ENCODE peak calls at places on chromosomes 16 and 17, in nine cellular contexts. One of them, this sample, is unnamed. For H3K4me1, the result is how much of the 10 kb centered on the place peaks cover.

GRCh38 chr16:30075503-30076275 is at the start of gene PPP4C:
- DNase-seq in MM.1S: peak
- DNase-seq in neural progenitor cell: peak
- DNase-seq in GM23248: peak
- DNase-seq in H1: peak
- DNase-seq in astrocyte: peak
- DNase-seq in mammary epithelial cell: peak
- DNase-seq in HCT116: peak
- DNase-seq in fibroblast of lung: peak
- DNase-seq in this sample: peak

GRCh38 chr16:87765776-87766484 is at the start of gene KLHDC4:
- DNase-seq in MM.1S: peak
- DNase-seq in neural progenitor cell: peak
- DNase-seq in GM23248: peak
- DNase-seq in H1: peak
- DNase-seq in astrocyte: peak
- DNase-seq in mammary epithelial cell: peak
- DNase-seq in HCT116: peak
- DNase-seq in fibroblast of lung: peak
- DNase-seq in this sample: peak

GRCh38 chr17:17569691-17570090 is 21.8 kb downstream of the PEMT start:
- DNase-seq in MM.1S: no peak
- DNase-seq in neural progenitor cell: no peak
- DNase-seq in GM23248: no peak
- DNase-seq in H1: no peak
- DNase-seq in astrocyte: no peak
- DNase-seq in mammary epithelial cell: no peak
- DNase-seq in HCT116: no peak
- DNase-seq in fibroblast of lung: no peak
- DNase-seq in this sample: no peak

GRCh38 chr16:23052908-23053580 is 96.2 kb downstream of the USP31 start:
- DNase-seq in MM.1S: no peak
- DNase-seq in neural progenitor cell: no peak
- DNase-seq in GM23248: no peak
- DNase-seq in H1: no peak
- DNase-seq in astrocyte: no peak
- DNase-seq in mammary epithelial cell: no peak
- DNase-seq in HCT116: no peak
- DNase-seq in fibroblast of lung: no peak
- DNase-seq in this sample: no peak

GRCh38 chr16:28292731-28293588 is 635 bp downstream of the SBK1 start:
- DNase-seq in MM.1S: no peak
- DNase-seq in neural progenitor cell: peak
- DNase-seq in GM23248: no peak
- DNase-seq in H1: peak
- DNase-seq in astrocyte: no peak
- DNase-seq in mammary epithelial cell: no peak
- DNase-seq in HCT116: no peak
- DNase-seq in fibroblast of lung: no peak
- DNase-seq in this sample: peak

GRCh38 chr17:38620551-38621277 is 15.0 kb upstream of the SRCIN1 start:
- DNase-seq in MM.1S: no peak
- DNase-seq in neural progenitor cell: no peak
- DNase-seq in GM23248: no peak
- DNase-seq in H1: no peak
- DNase-seq in astrocyte: no peak
- DNase-seq in mammary epithelial cell: no peak
- DNase-seq in HCT116: no peak
- DNase-seq in fibroblast of lung: no peak
- DNase-seq in this sample: no peak

GRCh38 chr17:16935786-16936185 is 36.1 kb downstream of the TNFRSF13B start:
- DNase-seq in MM.1S: no peak
- DNase-seq in neural progenitor cell: no peak
- DNase-seq in GM23248: no peak
- DNase-seq in H1: no peak
- DNase-seq in astrocyte: no peak
- DNase-seq in mammary epithelial cell: no peak
- DNase-seq in HCT116: no peak
- DNase-seq in fibroblast of lung: no peak
- DNase-seq in this sample: no peak

GRCh38 chr17:64063766-64064224 is 43.4 kb upstream of the ICAM2 start:
- DNase-seq in MM.1S: no peak
- DNase-seq in neural progenitor cell: peak
- DNase-seq in GM23248: peak
- DNase-seq in H1: peak
- DNase-seq in astrocyte: no peak
- DNase-seq in mammary epithelial cell: no peak
- DNase-seq in HCT116: no peak
- DNase-seq in fibroblast of lung: peak
- DNase-seq in this sample: peak

GRCh38 chr16:88941933-88942909 is 34.8 kb downstream of the CBFA2T3 start:
- DNase-seq in MM.1S: no peak
- DNase-seq in neural progenitor cell: peak
- DNase-seq in GM23248: peak
- DNase-seq in H1: peak
- DNase-seq in astrocyte: no peak
- DNase-seq in mammary epithelial cell: no peak
- DNase-seq in HCT116: peak
- DNase-seq in fibroblast of lung: peak
- DNase-seq in this sample: peak

GRCh38 chr17:76232342-76232741 is 8.0 kb downstream of the RNF157 start:
- DNase-seq in MM.1S: no peak
- DNase-seq in neural progenitor cell: no peak
- DNase-seq in GM23248: peak
- DNase-seq in H1: no peak
- DNase-seq in astrocyte: peak
- DNase-seq in mammary epithelial cell: peak
- DNase-seq in HCT116: no peak
- DNase-seq in fibroblast of lung: peak
- DNase-seq in this sample: peak

GRCh38 chr17:50134206-50135110 is 4.5 kb upstream of the SAMD14 start:
- DNase-seq in MM.1S: no peak
- DNase-seq in neural progenitor cell: no peak
- DNase-seq in GM23248: peak
- DNase-seq in H1: no peak
- DNase-seq in astrocyte: no peak
- DNase-seq in mammary epithelial cell: no peak
- DNase-seq in HCT116: no peak
- DNase-seq in fibroblast of lung: no peak
- DNase-seq in this sample: no peak
- H3K4me2 ChIP-seq in MM.1S: no peak
- H3K4me2 ChIP-seq in neural progenitor cell: no peak
- H3K4me2 ChIP-seq in GM23248: no peak
- H3K4me2 ChIP-seq in H1: peak
- H3K4me2 ChIP-seq in astrocyte: no peak
- H3K4me2 ChIP-seq in mammary epithelial cell: no peak
- H3K4me2 ChIP-seq in HCT116: no peak
- H3K4me2 ChIP-seq in fibroblast of lung: no peak
- H3K4me2 ChIP-seq in this sample: no peak

GRCh38 chr16:50265716-50266336 is 525 bp upstream of the ADCY7 start:
- DNase-seq in MM.1S: no peak
- DNase-seq in neural progenitor cell: no peak
- DNase-seq in GM23248: no peak
- DNase-seq in H1: no peak
- DNase-seq in astrocyte: no peak
- DNase-seq in mammary epithelial cell: no peak
- DNase-seq in HCT116: no peak
- DNase-seq in fibroblast of lung: no peak
- DNase-seq in this sample: no peak

GRCh38 chr16:50267151-50267631 is 840 bp downstream of the ADCY7 start:
- DNase-seq in MM.1S: no peak
- DNase-seq in neural progenitor cell: no peak
- DNase-seq in GM23248: no peak
- DNase-seq in H1: no peak
- DNase-seq in astrocyte: no peak
- DNase-seq in mammary epithelial cell: no peak
- DNase-seq in HCT116: no peak
- DNase-seq in fibroblast of lung: no peak
- DNase-seq in this sample: no peak

GRCh38 chr16:50265260-50265659 is 1.1 kb upstream of the ADCY7 start:
- DNase-seq in MM.1S: peak
- DNase-seq in neural progenitor cell: no peak
- DNase-seq in GM23248: peak
- DNase-seq in H1: no peak
- DNase-seq in astrocyte: no peak
- DNase-seq in mammary epithelial cell: no peak
- DNase-seq in HCT116: peak
- DNase-seq in fibroblast of lung: no peak
- DNase-seq in this sample: peak

GRCh38 chr16:50267651-50268050 is 1.3 kb downstream of the ADCY7 start:
- DNase-seq in MM.1S: no peak
- DNase-seq in neural progenitor cell: no peak
- DNase-seq in GM23248: no peak
- DNase-seq in H1: no peak
- DNase-seq in astrocyte: no peak
- DNase-seq in mammary epithelial cell: no peak
- DNase-seq in HCT116: no peak
- DNase-seq in fibroblast of lung: no peak
- DNase-seq in this sample: no peak

DNA sequence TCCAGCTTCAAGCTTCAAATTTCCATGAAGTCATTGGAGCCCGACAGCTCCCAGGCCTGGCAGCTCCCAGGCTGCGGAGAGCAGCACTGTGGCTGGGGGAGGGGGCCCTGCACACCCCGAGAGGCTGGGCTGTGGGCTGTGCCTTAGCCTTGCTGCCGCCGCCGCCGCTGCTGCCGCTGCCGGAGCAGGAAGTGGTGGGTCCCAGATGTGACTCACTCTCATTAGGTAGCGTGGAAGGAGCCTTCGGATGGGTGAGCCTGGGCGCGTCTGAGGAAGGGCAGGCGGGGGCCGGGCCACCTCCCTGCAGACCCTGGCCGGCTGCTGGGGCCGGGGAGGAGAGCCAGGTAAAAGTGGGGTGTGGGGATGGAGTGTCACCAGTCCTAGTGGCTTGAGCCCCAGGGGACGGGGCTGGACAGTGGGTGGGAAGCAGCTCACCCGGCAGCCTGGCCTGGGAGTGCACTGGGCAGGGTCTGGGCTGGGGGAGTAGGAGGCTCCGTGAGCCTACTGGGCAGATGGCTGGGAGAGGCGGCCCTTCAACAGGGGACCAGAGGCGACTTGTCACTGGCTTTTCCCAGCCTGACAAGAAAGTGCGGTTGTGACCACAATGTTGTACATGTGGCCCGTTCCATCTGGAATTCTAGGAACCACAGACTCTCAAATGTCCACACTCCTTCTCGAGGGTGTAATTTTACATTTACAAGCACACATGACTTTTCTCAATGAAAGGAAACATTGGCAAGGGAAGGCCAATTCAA is at the start of gene ADCY7:
- DNase-seq in MM.1S: peak
- DNase-seq in neural progenitor cell: peak
- DNase-seq in GM23248: peak
- DNase-seq in H1: no peak
- DNase-seq in astrocyte: peak
- DNase-seq in mammary epithelial cell: peak
- DNase-seq in HCT116: peak
- DNase-seq in fibroblast of lung: peak
- DNase-seq in this sample: peak
- H3K4me1 ChIP-seq in MM.1S: under half
- H3K4me1 ChIP-seq in neural progenitor cell: under half
- H3K4me1 ChIP-seq in GM23248: under half
- H3K4me1 ChIP-seq in H1: under half
- H3K4me1 ChIP-seq in astrocyte: under half
- H3K4me1 ChIP-seq in mammary epithelial cell: under half
- H3K4me1 ChIP-seq in HCT116: under half
- H3K4me1 ChIP-seq in fibroblast of lung: under half
- H3K4me1 ChIP-seq in this sample: under half

DNA sequence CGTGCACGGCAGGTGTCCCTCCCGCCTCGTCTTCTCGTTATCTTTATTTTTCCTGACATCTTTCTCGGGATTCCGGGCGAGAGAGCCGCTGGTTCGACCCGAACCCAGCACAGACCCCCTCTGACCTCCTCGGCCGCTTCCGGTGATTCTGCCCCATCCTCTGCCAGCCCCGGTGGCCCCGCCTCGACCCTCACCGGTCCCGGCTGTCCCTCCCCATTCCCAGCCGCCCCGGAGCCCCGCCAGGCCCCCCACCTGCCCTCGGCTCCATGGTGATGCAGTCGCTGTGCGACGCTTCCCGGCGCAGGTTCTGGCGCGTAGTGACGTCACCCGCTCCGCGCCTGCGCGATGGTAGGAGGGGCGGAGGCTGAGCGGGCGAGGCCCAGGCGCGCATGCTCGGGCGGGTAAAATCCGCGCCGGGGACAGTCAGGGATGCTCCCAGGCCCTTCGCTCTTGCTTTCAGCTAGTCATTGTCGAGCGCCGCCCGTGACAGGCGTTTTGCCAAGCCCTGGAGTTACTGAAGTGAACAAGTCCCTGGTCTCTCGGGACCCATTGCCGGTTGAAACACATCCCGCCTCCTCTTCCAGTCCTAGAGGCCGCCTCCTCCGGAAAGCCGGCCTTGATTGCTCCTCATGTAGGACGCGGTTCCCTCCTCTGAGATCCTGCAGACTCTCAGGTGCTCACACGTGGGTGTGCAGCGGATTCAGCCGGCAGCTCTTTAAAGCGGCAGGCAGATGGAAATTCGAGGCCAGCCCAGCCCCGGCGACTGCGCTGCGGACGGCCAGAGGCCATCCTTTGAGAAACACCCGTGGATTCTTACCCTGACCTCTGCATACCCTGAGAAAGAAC is at the start of gene MTHFSD:
- DNase-seq in MM.1S: peak
- DNase-seq in neural progenitor cell: peak
- DNase-seq in GM23248: peak
- DNase-seq in H1: peak
- DNase-seq in astrocyte: peak
- DNase-seq in mammary epithelial cell: peak
- DNase-seq in HCT116: peak
- DNase-seq in fibroblast of lung: peak
- DNase-seq in this sample: peak
- TF ChIP-seq EZH2 in MM.1S: no peak
- TF ChIP-seq EZH2 in neural progenitor cell: no peak
- TF ChIP-seq EZH2 in GM23248: no peak
- TF ChIP-seq EZH2 in H1: no peak
- TF ChIP-seq EZH2 in astrocyte: no peak
- TF ChIP-seq EZH2 in mammary epithelial cell: no peak
- TF ChIP-seq EZH2 in HCT116: no peak
- TF ChIP-seq EZH2 in fibroblast of lung: no peak
- TF ChIP-seq EZH2 in this sample: no peak

DNA sequence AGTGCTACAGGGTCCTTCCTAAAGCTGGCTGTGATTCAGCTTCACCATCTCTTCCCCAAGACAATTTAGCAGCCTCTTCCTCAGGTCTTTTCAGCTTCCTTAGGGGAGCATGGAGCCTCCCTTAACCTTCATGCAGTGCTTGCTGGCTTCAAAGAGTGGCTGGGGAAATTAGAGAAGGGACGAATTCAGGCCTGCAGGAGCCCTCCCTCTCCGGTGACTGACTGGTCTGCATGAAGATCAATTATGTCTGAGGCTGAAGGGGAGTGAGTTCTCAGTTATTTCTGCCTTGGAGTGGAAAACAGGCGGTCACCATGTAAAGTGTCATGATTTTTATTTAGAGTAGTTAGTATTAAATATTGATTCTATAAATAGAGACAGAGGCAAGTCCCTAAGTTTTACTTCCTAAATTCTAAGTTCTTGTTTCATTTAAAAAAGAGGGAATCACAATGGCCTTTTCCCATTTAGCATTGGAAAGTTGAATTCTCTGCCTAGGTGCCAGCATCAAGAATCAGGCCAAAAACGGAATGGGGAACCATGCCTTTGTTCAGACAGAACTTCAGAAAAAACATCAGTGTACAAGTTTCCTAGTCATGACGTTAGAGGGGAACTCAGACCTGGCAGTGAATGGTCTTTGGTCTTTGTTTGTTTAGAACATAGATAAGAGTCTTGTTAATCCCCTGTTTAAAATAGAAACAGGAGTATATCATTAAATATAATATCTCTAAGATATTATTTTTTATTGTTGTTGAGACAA is 4.3 kb downstream of the GABARAPL2 start:
- DNase-seq in MM.1S: no peak
- DNase-seq in neural progenitor cell: no peak
- DNase-seq in GM23248: no peak
- DNase-seq in H1: no peak
- DNase-seq in astrocyte: no peak
- DNase-seq in mammary epithelial cell: no peak
- DNase-seq in HCT116: no peak
- DNase-seq in fibroblast of lung: no peak
- DNase-seq in this sample: no peak
- H3K4me2 ChIP-seq in MM.1S: no peak
- H3K4me2 ChIP-seq in neural progenitor cell: no peak
- H3K4me2 ChIP-seq in GM23248: no peak
- H3K4me2 ChIP-seq in H1: no peak
- H3K4me2 ChIP-seq in astrocyte: no peak
- H3K4me2 ChIP-seq in mammary epithelial cell: no peak
- H3K4me2 ChIP-seq in HCT116: no peak
- H3K4me2 ChIP-seq in fibroblast of lung: no peak
- H3K4me2 ChIP-seq in this sample: no peak